ENCODE peak calls at places on chromosomes 11 and 22, in seven cellular contexts. X, E, B, V, W, Z and D are unnamed samples.

GRCh38 chr22:22556578-22556977 is 2.5 kb downstream of the PRAME start:
- DNase-seq in Z (no peak), X (no peak), B (no peak), V (no peak), E (no peak), W (no peak), D (no peak)

GRCh38 chr11:122085712-122086111 is 30.3 kb downstream of the BLID start:
- DNase-seq in V (no peak), E (no peak), B (no peak), X (no peak), W (no peak), Z (no peak), D (no peak)

GRCh38 chr11:59418151-59418550 is 8.1 kb downstream of the OR5A2 start:
- DNase-seq in B (no peak), X (no peak), Z (no peak), V (no peak), W (no peak), E (no peak), D (no peak)

GRCh38 chr11:11265994-11266606 is 87.0 kb downstream of the CSNK2A3 start:
- DNase-seq in E (no peak), V (peak; percentile 41), Z (no peak), W (no peak), X (no peak), B (peak; percentile 78), D (peak; percentile 59)

GRCh38 chr22:41482319-41482935 is 13.5 kb downstream of the ACO2 start:
- DNase-seq in V (no peak), W (no peak), Z (no peak), B (no peak), E (peak; percentile 62), X (no peak), D (no peak)

GRCh38 chr22:33658775-33659174 is 261.5 kb downstream of the LARGE1 start:
- DNase-seq in V (no peak), W (no peak), E (no peak), B (no peak), X (no peak), Z (no peak), D (no peak)

GRCh38 chr11:12143461-12144258 is 33.3 kb downstream of the MICAL2 start:
- DNase-seq in X (no peak), Z (no peak), V (no peak), B (no peak), W (no peak), E (no peak), D (no peak)

GRCh38 chr11:11231763-11232162 is 121.3 kb downstream of the CSNK2A3 start:
- DNase-seq in E (no peak), Z (no peak), W (no peak), B (no peak), X (no peak), V (no peak), D (no peak)

GRCh38 chr11:127625402-127625801 is 624.8 kb upstream of the KIRREL3 start:
- DNase-seq in E (no peak), V (no peak), B (no peak), Z (no peak), X (no peak), W (no peak), D (no peak)

GRCh38 chr11:16191212-16191851 is 165.0 kb downstream of the SOX6 start:
- DNase-seq in V (no peak), B (no peak), Z (no peak), E (no peak), X (no peak), W (no peak), D (no peak)

GRCh38 chr11:26062665-26063064 is 269.3 kb upstream of the ANO3 start:
- DNase-seq in Z (no peak), W (no peak), B (no peak), V (no peak), E (no peak), X (no peak), D (no peak)

GRCh38 chr11:12200359-12201015 is 90.1 kb downstream of the MICAL2 start:
- DNase-seq in X (no peak), E (peak; percentile 89), W (no peak), B (peak; percentile 78), V (no peak), Z (no peak), D (no peak)

GRCh38 chr11:3631331-3631730 is 10.5 kb downstream of the ART5 start:
- DNase-seq in Z (no peak), W (no peak), E (no peak), B (no peak), V (no peak), X (no peak), D (no peak)

GRCh38 chr11:47768090-47768620 is 1.0 kb upstream of the FNBP4 start:
- DNase-seq in E (peak; percentile 80), B (peak; percentile 50), W (no peak), X (peak; percentile 77), Z (no peak), V (no peak), D (no peak)

GRCh38 chr11:78465169-78465942 is 47.7 kb upstream of the GAB2 start:
- DNase-seq in X (no peak), Z (no peak), W (peak; percentile 41), V (no peak), B (peak; percentile 33), E (no peak), D (peak; percentile 47)

GRCh38 chr22:31954535-31955326 is 10.4 kb downstream of the YWHAH start:
- DNase-seq in X (no peak), B (no peak), Z (no peak), W (no peak), V (no peak), E (peak; percentile 31), D (no peak)

GRCh38 chr22:49398115-49398514 is 429.6 kb downstream of the BRD1 start:
- DNase-seq in B (no peak), W (no peak), Z (no peak), E (no peak), V (no peak), X (no peak), D (no peak)

GRCh38 chr22:26751217-26751616 is 93.8 kb downstream of the MIAT start:
- DNase-seq in E (peak; percentile 42), V (no peak), B (no peak), X (no peak), W (no peak), Z (no peak), D (no peak)

GRCh38 chr11:77039491-77040400 is 5.5 kb downstream of the B3GNT6 start:
- DNase-seq in V (no peak), W (no peak), B (peak; percentile 37), E (peak; percentile 41), X (no peak), Z (no peak), D (no peak)

GRCh38 chr11:39745401-39745800 is 1714.1 kb downstream of the LRRC4C start:
- DNase-seq in Z (no peak), W (no peak), V (no peak), B (no peak), X (no peak), E (no peak), D (no peak)

GRCh38 chr22:35066768-35067167 is 810 bp downstream of the ISX start:
- DNase-seq in B (no peak), W (no peak), E (no peak), X (no peak), V (no peak), Z (no peak), D (no peak)

GRCh38 chr11:86162257-86162656 is 82.3 kb upstream of the EED start:
- DNase-seq in E (peak; percentile 95), V (no peak), W (no peak), B (no peak), X (no peak), Z (no peak), D (no peak)

GRCh38 chr11:120354068-120354467 is 17.9 kb downstream of the ARHGEF12 start:
- DNase-seq in Z (no peak), B (no peak), X (no peak), E (no peak), W (no peak), V (no peak), D (no peak)

GRCh38 chr22:45087802-45088201 is 75.9 kb upstream of the NUP50 start:
- DNase-seq in E (no peak), V (no peak), Z (no peak), W (no peak), X (no peak), B (no peak), D (no peak)

GRCh38 chr11:1573077-1573846 is 1.2 kb upstream of the DUSP8 start:
- DNase-seq in X (no peak), V (no peak), E (no peak), Z (no peak), W (no peak), B (peak; percentile 37), D (no peak)

GRCh38 chr11:126112547-126112946 is 49.9 kb upstream of the CDON start:
- DNase-seq in X (no peak), Z (no peak), E (no peak), V (no peak), B (no peak), W (no peak), D (no peak)

GRCh38 chr11:126366064-126366822 is 10.8 kb downstream of the ST3GAL4 start:
- DNase-seq in V (no peak), W (no peak), B (no peak), E (no peak), X (no peak), Z (no peak), D (no peak)